ENCODE peak calls at places on chromosomes 11 and 22, in five cellular contexts. One of them, this sample, is unnamed.
A peak's percentile ranks its signal among the peaks of the same experiment; 100 is the strongest.

GRCh38 chr11:111836162-111836561 is 35.2 kb downstream of the ALG9 start:
- DNase-seq in heart left ventricle: no peak
- DNase-seq in IMR-90: no peak
- DNase-seq in ascending aorta: no peak
- DNase-seq in uterus: no peak
- DNase-seq in this sample: no peak

GRCh38 chr11:2480874-2481220 is 36.0 kb downstream of the KCNQ1 start:
- DNase-seq in heart left ventricle: no peak
- DNase-seq in IMR-90: no peak
- DNase-seq in ascending aorta: no peak
- DNase-seq in uterus: no peak
- DNase-seq in this sample: no peak

GRCh38 chr11:132980721-132981120 is 551.6 kb downstream of the OPCML start:
- DNase-seq in heart left ventricle: no peak
- DNase-seq in IMR-90: no peak
- DNase-seq in ascending aorta: no peak
- DNase-seq in uterus: no peak
- DNase-seq in this sample: no peak

GRCh38 chr22:19430890-19431541 is 517 bp downstream of the HIRA start:
- DNase-seq in heart left ventricle: peak; percentile 68
- DNase-seq in IMR-90: peak; percentile 19
- DNase-seq in ascending aorta: no peak
- DNase-seq in uterus: peak; percentile 38
- DNase-seq in this sample: peak; percentile 37

GRCh38 chr11:44260081-44260480 is 49.9 kb downstream of the ALX4 start:
- DNase-seq in heart left ventricle: peak; percentile 46
- DNase-seq in IMR-90: no peak
- DNase-seq in ascending aorta: no peak
- DNase-seq in uterus: no peak
- DNase-seq in this sample: no peak

GRCh38 chr22:43000441-43001175 is 14.3 kb downstream of the PACSIN2 start:
- DNase-seq in heart left ventricle: no peak
- DNase-seq in IMR-90: peak; percentile 74
- DNase-seq in ascending aorta: no peak
- DNase-seq in uterus: no peak
- DNase-seq in this sample: no peak

GRCh38 chr11:88340366-88340930 is 2.9 kb upstream of the CTSC start:
- DNase-seq in heart left ventricle: no peak
- DNase-seq in IMR-90: peak; percentile 56
- DNase-seq in ascending aorta: no peak
- DNase-seq in uterus: no peak
- DNase-seq in this sample: no peak

GRCh38 chr11:132228756-132229325 is 858.4 kb downstream of the NTM start:
- DNase-seq in heart left ventricle: no peak
- DNase-seq in IMR-90: peak; percentile 43
- DNase-seq in ascending aorta: no peak
- DNase-seq in uterus: no peak
- DNase-seq in this sample: no peak

GRCh38 chr11:90113541-90113940 is 20.9 kb upstream of the NAALAD2 start:
- DNase-seq in heart left ventricle: no peak
- DNase-seq in IMR-90: no peak
- DNase-seq in ascending aorta: no peak
- DNase-seq in uterus: no peak
- DNase-seq in this sample: no peak

GRCh38 chr11:121582296-121582695 is 129.5 kb upstream of the SORL1-AS1 start:
- DNase-seq in heart left ventricle: no peak
- DNase-seq in IMR-90: no peak
- DNase-seq in ascending aorta: no peak
- DNase-seq in uterus: no peak
- DNase-seq in this sample: no peak

GRCh38 chr11:21912280-21912679 is 280.6 kb upstream of the ANO5 start:
- DNase-seq in heart left ventricle: no peak
- DNase-seq in IMR-90: no peak
- DNase-seq in ascending aorta: no peak
- DNase-seq in uterus: no peak
- DNase-seq in this sample: no peak

GRCh38 chr11:44621140-44621681 is 55.7 kb downstream of the CD82 start:
- DNase-seq in heart left ventricle: peak; percentile 91
- DNase-seq in IMR-90: peak; percentile 41
- DNase-seq in ascending aorta: peak; percentile 7
- DNase-seq in uterus: peak; percentile 82
- DNase-seq in this sample: peak; percentile 68

GRCh38 chr11:61059260-61059752 is 43.0 kb upstream of the CD5 start:
- DNase-seq in heart left ventricle: no peak
- DNase-seq in IMR-90: no peak
- DNase-seq in ascending aorta: no peak
- DNase-seq in uterus: no peak
- DNase-seq in this sample: no peak

GRCh38 chr11:62880803-62881578 is at the start of gene SLC3A2:
- DNase-seq in heart left ventricle: peak; percentile 93
- DNase-seq in IMR-90: peak; percentile 82
- DNase-seq in ascending aorta: peak; percentile 70
- DNase-seq in uterus: peak; percentile 91
- DNase-seq in this sample: peak; percentile 88

GRCh38 chr11:76576166-76576565 is 94.4 kb downstream of the LRRC32 start:
- DNase-seq in heart left ventricle: no peak
- DNase-seq in IMR-90: no peak
- DNase-seq in ascending aorta: no peak
- DNase-seq in uterus: no peak
- DNase-seq in this sample: no peak

GRCh38 chr11:33622231-33622630 is 78.4 kb downstream of the C11orf91 start:
- DNase-seq in heart left ventricle: no peak
- DNase-seq in IMR-90: peak; percentile 63
- DNase-seq in ascending aorta: no peak
- DNase-seq in uterus: no peak
- DNase-seq in this sample: no peak

GRCh38 chr11:113526521-113526920 is 51.3 kb upstream of the DRD2 start:
- DNase-seq in heart left ventricle: no peak
- DNase-seq in IMR-90: no peak
- DNase-seq in ascending aorta: no peak
- DNase-seq in uterus: no peak
- DNase-seq in this sample: no peak

GRCh38 chr11:70251583-70252285 is 18.8 kb upstream of the PPFIA1 start:
- DNase-seq in heart left ventricle: no peak
- DNase-seq in IMR-90: no peak
- DNase-seq in ascending aorta: no peak
- DNase-seq in uterus: no peak
- DNase-seq in this sample: no peak

GRCh38 chr11:86632499-86633269 is 39.7 kb downstream of the ME3 start:
- DNase-seq in heart left ventricle: peak; percentile 55
- DNase-seq in IMR-90: peak; percentile 99
- DNase-seq in ascending aorta: peak; percentile 35
- DNase-seq in uterus: no peak
- DNase-seq in this sample: no peak

GRCh38 chr11:127412722-127413121 is 412.2 kb upstream of the KIRREL3 start:
- DNase-seq in heart left ventricle: no peak
- DNase-seq in IMR-90: no peak
- DNase-seq in ascending aorta: no peak
- DNase-seq in uterus: no peak
- DNase-seq in this sample: no peak

GRCh38 chr11:76744186-76745058 is 38.7 kb upstream of the TSKU start:
- DNase-seq in heart left ventricle: no peak
- DNase-seq in IMR-90: peak; percentile 36
- DNase-seq in ascending aorta: peak; percentile 57
- DNase-seq in uterus: no peak
- DNase-seq in this sample: no peak

GRCh38 chr11:75445315-75445953 is 12.4 kb upstream of the KLHL35 start:
- DNase-seq in heart left ventricle: no peak
- DNase-seq in IMR-90: peak; percentile 41
- DNase-seq in ascending aorta: peak; percentile 33
- DNase-seq in uterus: peak; percentile 77
- DNase-seq in this sample: peak; percentile 71

GRCh38 chr11:107043242-107043991 is 25.1 kb upstream of the GUCY1A2 start:
- DNase-seq in heart left ventricle: no peak
- DNase-seq in IMR-90: peak; percentile 82
- DNase-seq in ascending aorta: no peak
- DNase-seq in uterus: no peak
- DNase-seq in this sample: no peak

GRCh38 chr11:55345306-55345705 is 2.3 kb downstream of the OR4A16 start:
- DNase-seq in heart left ventricle: no peak
- DNase-seq in IMR-90: no peak
- DNase-seq in ascending aorta: no peak
- DNase-seq in uterus: no peak
- DNase-seq in this sample: no peak

GRCh38 chr11:62487136-62487535 is 59.5 kb downstream of the AHNAK start:
- DNase-seq in heart left ventricle: no peak
- DNase-seq in IMR-90: no peak
- DNase-seq in ascending aorta: no peak
- DNase-seq in uterus: no peak
- DNase-seq in this sample: no peak

GRCh38 chr11:1882265-1883238 is 9.1 kb downstream of the PRR33 start:
- DNase-seq in heart left ventricle: peak; percentile 94
- DNase-seq in IMR-90: peak; percentile 41
- DNase-seq in ascending aorta: no peak
- DNase-seq in uterus: peak; percentile 88
- DNase-seq in this sample: peak; percentile 74

GRCh38 chr11:119228535-119229302 is 22.6 kb downstream of the CBL start:
- DNase-seq in heart left ventricle: no peak
- DNase-seq in IMR-90: no peak
- DNase-seq in ascending aorta: no peak
- DNase-seq in uterus: no peak
- DNase-seq in this sample: no peak

GRCh38 chr11:73201249-73201648 is 16.8 kb upstream of the P2RY2 start:
- DNase-seq in heart left ventricle: no peak
- DNase-seq in IMR-90: peak; percentile 39
- DNase-seq in ascending aorta: no peak
- DNase-seq in uterus: peak; percentile 6
- DNase-seq in this sample: peak; percentile 73

GRCh38 chr11:6320411-6321207 is at the start of gene CAVIN3:
- DNase-seq in heart left ventricle: peak; percentile 94
- DNase-seq in IMR-90: peak; percentile 85
- DNase-seq in ascending aorta: peak; percentile 41
- DNase-seq in uterus: peak; percentile 91
- DNase-seq in this sample: peak; percentile 82

GRCh38 chr22:50245214-50246072 is 620 bp upstream of the TUBGCP6 start:
- DNase-seq in heart left ventricle: no peak
- DNase-seq in IMR-90: no peak
- DNase-seq in ascending aorta: no peak
- DNase-seq in uterus: no peak
- DNase-seq in this sample: no peak

GRCh38 chr22:49012695-49013094 is 815.0 kb downstream of the BRD1 start:
- DNase-seq in heart left ventricle: no peak
- DNase-seq in IMR-90: no peak
- DNase-seq in ascending aorta: peak; percentile 10
- DNase-seq in uterus: no peak
- DNase-seq in this sample: no peak

GRCh38 chr11:124481365-124482323 is 36.1 kb upstream of the OR8B8 start:
- DNase-seq in heart left ventricle: no peak
- DNase-seq in IMR-90: peak; percentile 52
- DNase-seq in ascending aorta: no peak
- DNase-seq in uterus: no peak
- DNase-seq in this sample: no peak

GRCh38 chr11:1762537-1763302 is 1.0 kb downstream of the CTSD start:
- DNase-seq in heart left ventricle: peak; percentile 73
- DNase-seq in IMR-90: no peak
- DNase-seq in ascending aorta: no peak
- DNase-seq in uterus: no peak
- DNase-seq in this sample: peak; percentile 84

GRCh38 chr11:110763249-110764011 is 51.2 kb upstream of the ARHGAP20 start:
- DNase-seq in heart left ventricle: no peak
- DNase-seq in IMR-90: peak; percentile 80
- DNase-seq in ascending aorta: no peak
- DNase-seq in uterus: peak; percentile 22
- DNase-seq in this sample: peak; percentile 51

GRCh38 chr11:64801591-64802369 is 1.2 kb downstream of the MAP4K2 start:
- DNase-seq in heart left ventricle: no peak
- DNase-seq in IMR-90: no peak
- DNase-seq in ascending aorta: no peak
- DNase-seq in uterus: no peak
- DNase-seq in this sample: no peak
- H3K27ac ChIP-seq in heart left ventricle: peak overlapping the region; percentile 92
- H3K27ac ChIP-seq in IMR-90: no peak overlapping the region
- H3K27ac ChIP-seq in ascending aorta: peak overlapping the region; percentile 76
- H3K27ac ChIP-seq in uterus: peak overlapping the region; percentile 96
- H3K27ac ChIP-seq in this sample: peak overlapping the region; percentile 57

DNA sequence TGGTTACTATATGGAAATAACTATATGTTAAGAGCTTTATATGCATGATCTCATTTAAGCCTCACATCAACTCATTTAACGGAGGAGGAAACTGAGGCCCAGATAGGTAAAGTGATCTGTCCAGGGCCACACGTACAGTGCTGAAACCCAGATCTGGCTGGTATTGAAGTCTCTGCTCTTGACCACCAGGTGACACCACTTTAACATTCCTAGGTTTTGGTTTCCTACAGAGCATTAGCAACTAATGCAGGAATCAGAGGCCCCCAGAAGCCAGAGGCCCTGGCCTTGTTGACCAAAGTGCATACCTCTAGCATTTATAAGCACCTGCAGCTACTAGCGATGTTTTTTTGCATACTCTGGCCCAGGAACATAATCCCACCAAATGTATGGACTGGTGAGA is 12.9 kb upstream of the LIMK2 start:
- DNase-seq in heart left ventricle: no peak
- DNase-seq in IMR-90: no peak
- DNase-seq in ascending aorta: no peak
- DNase-seq in uterus: no peak
- DNase-seq in this sample: no peak
- TF ChIP-seq CTCF in heart left ventricle: peak; percentile 25
- TF ChIP-seq CTCF in IMR-90: no peak
- TF ChIP-seq CTCF in ascending aorta: no peak
- TF ChIP-seq CTCF in uterus: no peak
- TF ChIP-seq CTCF in this sample: no peak

GRCh38 chr22:46079093-46079860 is 71.0 kb upstream of the PPARA start:
- DNase-seq in heart left ventricle: peak; percentile 66
- DNase-seq in IMR-90: no peak
- DNase-seq in ascending aorta: no peak
- DNase-seq in uterus: peak; percentile 24
- DNase-seq in this sample: no peak
- H3K27ac ChIP-seq in heart left ventricle: peak overlapping the region; percentile 97
- H3K27ac ChIP-seq in IMR-90: peak overlapping the region; percentile 32
- H3K27ac ChIP-seq in ascending aorta: peak overlapping the region; percentile 100
- H3K27ac ChIP-seq in uterus: peak overlapping the region; percentile 99
- H3K27ac ChIP-seq in this sample: peak overlapping the region; percentile 97

DNA sequence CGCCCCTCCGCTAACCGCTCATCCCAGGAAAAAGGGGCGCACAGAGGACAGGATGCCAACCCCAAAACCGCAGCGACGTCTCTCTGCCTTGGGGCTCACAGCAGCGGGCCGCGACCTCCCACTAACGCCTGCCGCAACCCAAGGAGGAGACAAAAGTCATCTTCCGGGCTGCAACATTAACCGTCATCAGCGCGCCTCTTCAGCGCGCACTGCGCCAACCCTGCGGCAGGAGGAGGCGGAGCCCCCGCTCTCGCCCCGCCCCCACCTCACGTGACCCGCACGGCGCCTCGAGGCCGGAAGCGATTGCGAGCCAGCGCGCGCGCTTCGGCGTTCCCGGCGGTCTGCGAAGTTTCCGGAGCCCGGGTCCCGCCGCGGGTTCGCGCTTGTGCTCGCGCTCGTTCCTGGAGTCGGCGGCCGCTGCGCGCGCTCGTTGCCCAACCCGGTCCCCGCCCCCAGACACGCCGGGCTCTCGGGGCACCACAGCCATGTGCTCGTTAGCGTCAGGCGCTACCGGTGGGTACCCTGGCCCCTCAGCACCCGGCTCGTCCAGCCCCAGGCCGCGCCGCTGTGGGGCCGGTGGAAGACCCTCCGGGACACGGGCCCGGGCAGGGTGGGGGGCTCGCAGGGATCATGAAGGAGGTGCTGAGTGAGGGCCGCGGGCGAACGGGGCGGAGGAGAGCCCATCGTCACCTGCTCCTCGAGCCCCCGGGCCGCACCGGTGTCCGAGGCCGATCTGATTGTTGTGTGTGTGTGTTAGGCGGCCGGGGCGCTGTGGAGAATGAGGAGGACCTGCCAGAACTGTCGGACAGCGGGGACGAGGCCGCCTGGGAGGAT is at the start of gene PRMT3:
- DNase-seq in heart left ventricle: peak; percentile 98
- DNase-seq in IMR-90: peak; percentile 94
- DNase-seq in ascending aorta: peak; percentile 66
- DNase-seq in uterus: peak; percentile 97
- DNase-seq in this sample: peak; percentile 95
- TF ChIP-seq CTCF in heart left ventricle: peak; percentile 20
- TF ChIP-seq CTCF in IMR-90: no peak
- TF ChIP-seq CTCF in ascending aorta: no peak
- TF ChIP-seq CTCF in uterus: peak; percentile 98
- TF ChIP-seq CTCF in this sample: no peak

This sample was measured in lung.